ENCODE peak calls at places on chromosomes 13 and 19, in four cellular contexts. N is suprapubic skin; E is kidney; M is CD8-positive, alpha-beta T cell. Q is an unnamed sample.
A peak's percentile ranks its signal among the peaks of the same experiment; 100 is the strongest.

GRCh38 chr19:39377373-39378362 is 13.2 kb downstream of the PAF1 start:
- DNase-seq in N (no peak), E (no peak), M (no peak), Q (no peak)

GRCh38 chr13:46622918-46623256 is 69.9 kb downstream of the LRCH1 start:
- DNase-seq in N (no peak), E (no peak), M (no peak), Q (no peak)

GRCh38 chr13:58032676-58033440 is 401.3 kb downstream of the PCDH17 start:
- DNase-seq in N (no peak), E (no peak), M (no peak), Q (no peak)

GRCh38 chr19:40348961-40349507 is 539 bp downstream of the PLD3 start:
- DNase-seq in N (no peak), E (no peak), M (no peak), Q (no peak)

GRCh38 chr13:33263484-33263883 is 22.1 kb downstream of the STARD13 start:
- DNase-seq in N (no peak), E (no peak), M (no peak), Q (no peak)

GRCh38 chr19:23439623-23440022 is 44.4 kb upstream of the ZNF91 start:
- DNase-seq in N (no peak), E (no peak), M (no peak), Q (no peak)

GRCh38 chr13:100269837-100270236 is 180.9 kb downstream of the PCCA start:
- DNase-seq in N (no peak), E (peak; percentile 86), M (no peak), Q (peak; percentile 74)

GRCh38 chr13:104875008-104875762 is 1660.3 kb downstream of the EFNB2 start:
- DNase-seq in N (no peak), E (peak; percentile 22), M (no peak), Q (no peak)

GRCh38 chr13:43305416-43305815 is 282.0 kb downstream of the DNAJC15 start:
- DNase-seq in N (no peak), E (no peak), M (no peak), Q (no peak)

GRCh38 chr13:77918391-77919261 is at the start of gene EDNRB:
- DNase-seq in N (peak; percentile 80), E (peak; percentile 80), M (no peak), Q (peak; percentile 67)

GRCh38 chr13:74528751-74529513 is 394.7 kb upstream of the KLF12 start:
- DNase-seq in N (no peak), E (no peak), M (no peak), Q (no peak)

GRCh38 chr19:29831041-29831548 is 19.3 kb downstream of the CCNE1 start:
- DNase-seq in N (peak; percentile 43), E (no peak), M (peak; percentile 83), Q (no peak)

GRCh38 chr19:38683393-38684077 is 36.1 kb downstream of the ACTN4 start:
- DNase-seq in N (no peak), E (peak; percentile 96), M (peak; percentile 71), Q (no peak)

GRCh38 chr13:60332682-60333081 is 64.3 kb upstream of the TDRD3 start:
- DNase-seq in N (no peak), E (no peak), M (no peak), Q (no peak)

GRCh38 chr19:36121486-36122124 is 6.3 kb downstream of the TBCB start:
- DNase-seq in N (no peak), E (no peak), M (no peak), Q (no peak)

GRCh38 chr13:40187836-40188591 is 478.4 kb downstream of the FOXO1 start:
- DNase-seq in N (no peak), E (no peak), M (peak; percentile 74), Q (no peak)

GRCh38 chr13:71861769-71862168 is 5.2 kb downstream of the DACH1 start:
- DNase-seq in N (no peak), E (no peak), M (no peak), Q (no peak)

GRCh38 chr13:40445557-40445990 is 220.9 kb downstream of the FOXO1 start:
- DNase-seq in N (no peak), E (peak; percentile 94), M (no peak), Q (peak; percentile 17)

GRCh38 chr19:17671906-17672305 is 16.2 kb downstream of the UNC13A start:
- DNase-seq in N (no peak), E (no peak), M (no peak), Q (no peak)

GRCh38 chr19:13906525-13906904 is 514 bp downstream of the CC2D1A start:
- DNase-seq in N (no peak), E (no peak), M (peak; percentile 43), Q (no peak)

GRCh38 chr13:23876265-23876664 is 12.9 kb downstream of the MIPEP start:
- DNase-seq in N (no peak), E (no peak), M (no peak), Q (no peak)

GRCh38 chr19:28727133-28727834 is 485.7 kb downstream of the UQCRFS1 start:
- DNase-seq in N (no peak), E (peak; percentile 72), M (no peak), Q (no peak)
- TF ChIP-seq CTCF in N (no peak), E (no peak), M (no peak), Q (peak; percentile 6)

DNA sequence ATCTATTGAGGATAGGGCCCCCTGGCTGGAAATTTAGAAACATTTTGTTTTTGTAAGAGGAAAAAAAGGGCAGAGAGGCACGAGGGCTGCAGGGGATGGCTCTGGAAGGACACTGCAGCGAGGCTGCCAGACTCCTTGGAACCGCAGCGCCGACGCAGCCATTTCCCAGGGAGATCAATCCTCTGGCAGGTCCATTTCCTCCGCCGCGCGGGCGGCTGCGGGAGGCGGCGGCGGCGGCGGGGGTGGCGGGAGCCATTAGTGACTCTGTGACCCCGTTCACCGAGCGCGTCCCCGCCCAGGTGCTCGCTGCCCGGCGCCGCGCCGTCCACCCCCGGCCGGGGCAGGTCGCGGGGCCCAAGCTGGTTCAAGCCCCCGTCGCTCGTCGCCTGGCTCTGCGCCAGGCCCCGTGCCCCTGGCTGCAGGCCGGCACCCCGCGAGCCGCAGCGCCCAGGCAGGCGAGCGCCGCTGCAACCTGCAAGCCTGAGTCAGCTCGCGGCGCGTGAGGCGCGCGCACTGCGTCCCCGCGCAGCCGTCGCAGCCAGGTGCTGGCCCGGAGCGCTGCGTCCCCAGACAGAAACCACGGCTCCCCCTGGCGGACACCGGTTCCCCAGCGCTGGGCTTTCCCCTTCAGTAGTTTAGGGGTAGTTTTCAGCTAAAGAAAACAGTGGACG is 192.6 kb downstream of the KATNAL1 start:
- DNase-seq in N (peak; percentile 94), E (peak; percentile 94), M (peak; percentile 91), Q (peak; percentile 56)
- H3K27ac ChIP-seq in N (peak overlapping the region; percentile 89), E (peak overlapping the region; percentile 66), M (no peak overlapping the region), Q (peak overlapping the region; percentile 60)

GRCh38 chr19:7887408-7888144 is 734 bp upstream of the LRRC8E start:
- DNase-seq in N (no peak), E (no peak), M (no peak), Q (no peak)

GRCh38 chr19:7888826-7889217 is 512 bp downstream of the LRRC8E start:
- DNase-seq in N (no peak), E (no peak), M (no peak), Q (no peak)

GRCh38 chr19:7885818-7886217 is 2.5 kb upstream of the LRRC8E start:
- DNase-seq in N (no peak), E (no peak), M (no peak), Q (no peak)

GRCh38 chr19:7883796-7884570 is 4.3 kb upstream of the LRRC8E start:
- DNase-seq in N (no peak), E (no peak), M (no peak), Q (no peak)

DNA sequence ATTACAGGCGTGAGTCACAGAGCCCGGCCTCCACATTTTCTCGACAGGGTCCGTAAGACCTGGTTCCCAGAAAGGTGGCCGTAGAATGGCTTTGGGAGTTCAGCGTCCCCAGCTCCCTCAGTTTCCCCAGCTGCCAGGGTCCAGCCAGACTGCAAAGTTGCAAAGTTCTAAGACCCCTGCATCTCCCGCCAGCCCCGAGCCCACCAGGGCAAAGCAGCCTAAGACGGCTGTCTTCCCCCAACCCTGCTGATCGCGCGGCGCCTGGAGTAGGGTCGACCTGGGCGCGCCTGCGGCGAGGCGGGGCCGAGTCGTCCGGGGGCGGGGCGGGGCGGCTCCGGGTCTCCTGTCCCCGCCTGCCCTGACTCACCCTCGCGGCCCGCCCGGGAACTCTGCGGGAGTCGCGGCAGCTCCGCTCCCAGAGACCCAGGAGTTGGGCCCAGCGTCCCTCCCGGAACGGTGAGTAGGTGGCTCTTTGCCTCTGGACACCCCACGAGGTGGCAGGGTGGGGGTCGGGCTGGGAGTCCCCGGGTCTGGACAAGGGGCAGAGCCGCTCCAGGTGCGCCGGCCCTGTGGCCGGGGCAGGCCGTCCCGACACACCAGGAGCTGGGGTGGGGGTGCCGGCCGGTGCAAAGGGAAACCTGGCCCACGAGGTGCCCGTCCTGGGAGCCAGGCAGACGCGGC is at the start of gene LRRC8E:
- DNase-seq in N (no peak), E (peak; percentile 89), M (no peak), Q (no peak)
- H3K4me3 ChIP-seq in N (peak within 1 kb of the TSS; percentile 57), E (peak within 1 kb of the TSS; percentile 55), M (no peak within 1 kb of the TSS), Q (peak within 1 kb of the TSS; percentile 40)

DNA sequence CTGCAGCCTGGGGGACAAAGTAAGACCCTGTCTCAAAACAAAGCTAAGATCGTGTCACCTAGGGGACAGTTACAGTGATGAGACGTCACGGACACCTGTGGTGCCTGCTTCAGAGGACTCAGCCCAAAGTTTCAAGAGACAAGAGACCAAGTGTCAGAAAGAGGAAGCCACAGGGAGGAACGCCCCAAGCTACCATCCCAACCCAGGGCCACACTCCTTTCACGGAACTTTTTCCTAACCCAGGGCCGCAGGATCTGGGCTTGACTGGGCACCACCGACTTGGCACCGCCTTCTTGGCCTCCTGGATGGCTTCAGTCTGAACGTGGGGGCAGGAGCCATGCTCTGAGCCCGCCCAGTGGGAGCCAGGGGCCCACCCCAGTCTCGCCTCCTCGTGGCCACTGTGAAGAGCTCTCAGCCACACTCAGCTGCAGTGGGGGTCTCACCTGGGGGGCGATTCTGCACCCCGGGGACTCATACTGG is 8.5 kb downstream of the MOB3A start:
- DNase-seq in N (no peak), E (no peak), M (peak; percentile 43), Q (no peak)
- TF ChIP-seq CTCF in N (no peak), E (no peak), M (no peak), Q (no peak)

DNA sequence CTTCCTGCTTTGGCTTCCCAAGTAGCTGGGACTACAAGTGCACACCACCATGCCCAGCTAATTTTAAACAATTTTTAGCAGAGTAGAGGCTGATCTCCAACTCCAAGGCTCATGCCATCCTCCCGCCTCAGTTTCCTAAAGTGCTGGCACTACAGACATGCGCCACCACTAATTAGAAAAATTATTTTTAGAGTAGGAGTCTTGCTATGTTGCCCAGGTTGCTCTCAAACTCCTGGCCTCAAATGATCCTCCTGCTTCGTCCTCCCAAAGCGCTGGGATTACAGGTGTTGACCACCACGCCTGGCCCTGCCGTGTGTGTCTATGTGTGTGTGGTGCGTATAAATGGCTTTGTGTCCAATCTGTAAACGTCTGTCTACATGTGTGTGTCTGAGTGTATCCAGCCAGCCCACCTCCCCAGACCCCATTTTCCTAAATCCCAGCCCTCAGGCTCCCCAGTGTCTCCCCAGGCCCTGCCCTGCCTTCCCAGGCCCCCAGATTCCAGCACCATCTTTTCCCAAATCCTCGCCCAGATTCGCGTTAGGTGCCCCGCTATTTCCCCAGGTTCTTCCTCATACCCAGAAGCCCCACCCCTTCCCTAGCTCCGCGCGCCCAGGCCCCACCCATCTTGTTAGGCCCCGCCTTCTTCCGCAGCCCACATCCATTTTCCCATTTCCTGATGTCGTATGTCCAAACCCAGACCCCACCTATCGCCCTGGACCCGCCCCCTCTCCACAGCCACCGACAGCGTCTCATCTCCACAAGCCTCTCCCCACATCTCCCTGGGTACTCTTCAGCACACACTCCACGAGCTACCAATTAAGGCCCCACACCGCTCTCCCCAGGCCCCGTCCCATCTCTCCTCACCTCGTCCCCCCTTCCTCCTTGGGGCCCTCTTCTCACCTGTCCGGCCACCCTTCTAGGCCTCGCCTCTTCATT is 24.9 kb downstream of the SLC8A2 start:
- DNase-seq in N (no peak), E (peak; percentile 75), M (no peak), Q (no peak)
- H3K27ac ChIP-seq in N (no peak overlapping the region), E (no peak overlapping the region), M (no peak overlapping the region), Q (no peak overlapping the region)